ENCODE peak calls at places on chromosomes 3 and 15, in eight cellular contexts. V, S, R, C, Z, U, K and J are unnamed samples.

GRCh38 chr3:24161841-24162240 is 216.8 kb downstream of the NR1D2 start:
- DNase-seq in K (no peak), S (no peak), C (no peak), V (no peak), U (no peak), Z (no peak), R (no peak), J (no peak)

GRCh38 chr15:98649996-98650870 is 1.9 kb downstream of the IGF1R start:
- DNase-seq in C (no peak), S (peak), U (peak), Z (peak), K (no peak), R (peak), V (no peak), J (peak)

GRCh38 chr15:90035095-90035834 is 34.1 kb downstream of the ZNF710 start:
- DNase-seq in Z (peak), S (no peak), K (no peak), U (peak), C (peak), V (no peak), R (no peak), J (no peak)

GRCh38 chr3:71201939-71202338 is 381.6 kb downstream of the FOXP1 start:
- DNase-seq in K (no peak), R (no peak), C (no peak), Z (no peak), S (no peak), U (peak), V (no peak), J (no peak)

GRCh38 chr3:10551821-10552630 is 46.6 kb upstream of the ATP2B2 start:
- DNase-seq in Z (peak), S (no peak), R (peak), K (no peak), C (no peak), U (peak), V (peak), J (peak)

GRCh38 chr15:51401872-51402517 is 60.5 kb downstream of the GLDN start:
- DNase-seq in R (no peak), Z (peak), U (peak), K (no peak), C (no peak), S (peak), V (no peak), J (no peak)

GRCh38 chr15:74203914-74204431 is 1.4 kb upstream of the STRA6 start:
- DNase-seq in V (no peak), S (no peak), R (no peak), K (no peak), C (peak), Z (no peak), U (no peak), J (no peak)

GRCh38 chr15:78811124-78811824 is at the start of gene ADAMTS7:
- DNase-seq in K (no peak), R (peak), C (no peak), Z (peak), V (no peak), U (peak), S (peak), J (peak)

GRCh38 chr3:39140341-39140971 is 12.9 kb downstream of the CSRNP1 start:
- DNase-seq in U (no peak), R (no peak), C (peak), S (no peak), K (no peak), Z (no peak), V (no peak), J (no peak)

GRCh38 chr3:158407844-158408517 is 163.0 kb upstream of the MLF1 start:
- DNase-seq in U (no peak), K (no peak), V (no peak), S (no peak), Z (no peak), C (no peak), R (no peak), J (no peak)

GRCh38 chr3:192445768-192446644 is 281.3 kb downstream of the FGF12 start:
- DNase-seq in S (no peak), K (no peak), Z (no peak), R (no peak), U (no peak), C (no peak), V (no peak), J (no peak)

GRCh38 chr15:69526086-69526485 is 73.5 kb downstream of the RPLP1 start:
- DNase-seq in U (peak), K (no peak), S (no peak), Z (no peak), R (no peak), V (no peak), C (no peak), J (no peak)

GRCh38 chr15:28267727-28268126 is 54.3 kb downstream of the HERC2 start:
- DNase-seq in K (no peak), R (no peak), V (no peak), C (no peak), S (no peak), Z (no peak), U (no peak), J (no peak)

GRCh38 chr15:80789296-80789695 is 10.1 kb downstream of the CEMIP start:
- DNase-seq in S (no peak), V (peak), U (no peak), Z (no peak), C (peak), R (no peak), K (no peak), J (no peak)

GRCh38 chr3:42440924-42441323 is 30.5 kb upstream of the LYZL4 start:
- DNase-seq in U (no peak), S (no peak), C (no peak), V (no peak), Z (no peak), R (no peak), K (no peak), J (no peak)

GRCh38 chr3:42443819-42444436 is 33.5 kb upstream of the LYZL4 start:
- DNase-seq in K (no peak), R (peak), V (peak), Z (peak), U (peak), S (peak), C (peak), J (peak)

GRCh38 chr3:42443292-42443691 is 32.9 kb upstream of the LYZL4 start:
- DNase-seq in U (no peak), K (no peak), C (no peak), Z (no peak), V (no peak), R (no peak), S (no peak), J (no peak)

GRCh38 chr3:42439461-42440075 is 29.2 kb upstream of the LYZL4 start:
- DNase-seq in Z (no peak), K (no peak), V (no peak), U (no peak), S (no peak), R (no peak), C (no peak), J (no peak)

GRCh38 chr3:42442640-42443039 is 32.2 kb upstream of the LYZL4 start:
- DNase-seq in V (no peak), S (no peak), K (no peak), C (no peak), R (no peak), U (no peak), Z (no peak), J (no peak)
- TF ChIP-seq CTCF in V (peak), S (no peak), K (no peak), C (no peak), R (no peak), U (no peak), Z (peak), J (no peak)

GRCh38 chr3:197525706-197526105 is 30.1 kb downstream of the BDH1 start:
- DNase-seq in S (no peak), V (no peak), K (no peak), R (no peak), Z (no peak), U (no peak), C (no peak), J (no peak)
- TF ChIP-seq CTCF in S (peak), V (peak), K (peak), R (no peak), Z (peak), U (no peak), C (peak), J (no peak)

GRCh38 chr15:43517354-43518072 is at the start of gene MAP1A:
- DNase-seq in K (no peak), U (peak), V (no peak), R (peak), Z (no peak), S (peak), C (no peak), J (no peak)

GRCh38 chr15:43516801-43517353 is 531 bp upstream of the MAP1A start:
- DNase-seq in U (no peak), C (no peak), Z (no peak), R (no peak), S (no peak), K (no peak), V (no peak), J (no peak)

GRCh38 chr15:43514241-43515057 is 3.0 kb upstream of the MAP1A start:
- DNase-seq in U (peak), Z (peak), R (peak), K (no peak), S (peak), C (no peak), V (no peak), J (no peak)

GRCh38 chr15:43516185-43516584 is 1.2 kb upstream of the MAP1A start:
- DNase-seq in S (no peak), R (no peak), K (no peak), V (no peak), U (peak), Z (no peak), C (no peak), J (no peak)

DNA sequence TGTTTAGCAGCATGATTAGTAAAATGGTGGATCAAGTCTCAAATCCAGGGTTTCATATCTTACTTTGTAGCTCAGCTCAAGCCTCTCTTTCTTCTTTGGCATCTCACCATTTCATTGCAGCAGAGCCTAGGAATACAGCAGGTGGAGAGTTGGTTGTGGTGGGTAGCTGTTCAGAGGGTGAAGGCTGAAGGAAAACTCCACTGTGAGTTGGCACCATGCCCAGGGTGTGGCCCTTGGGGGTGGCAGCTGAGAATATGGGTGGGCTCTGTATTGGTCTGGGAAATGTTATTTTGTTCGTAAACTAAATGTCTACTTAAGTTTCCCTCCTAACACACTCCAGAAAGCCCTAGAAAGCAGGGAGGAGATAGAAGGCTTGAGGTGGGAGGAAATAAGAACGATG is 1.7 kb upstream of the MAP1A start:
- DNase-seq in V (no peak), R (no peak), K (no peak), C (no peak), S (no peak), U (no peak), Z (no peak), J (no peak)
- TF ChIP-seq CTCF in V (no peak), R (no peak), K (no peak), C (no peak), S (no peak), U (no peak), Z (no peak), J (no peak)

DNA sequence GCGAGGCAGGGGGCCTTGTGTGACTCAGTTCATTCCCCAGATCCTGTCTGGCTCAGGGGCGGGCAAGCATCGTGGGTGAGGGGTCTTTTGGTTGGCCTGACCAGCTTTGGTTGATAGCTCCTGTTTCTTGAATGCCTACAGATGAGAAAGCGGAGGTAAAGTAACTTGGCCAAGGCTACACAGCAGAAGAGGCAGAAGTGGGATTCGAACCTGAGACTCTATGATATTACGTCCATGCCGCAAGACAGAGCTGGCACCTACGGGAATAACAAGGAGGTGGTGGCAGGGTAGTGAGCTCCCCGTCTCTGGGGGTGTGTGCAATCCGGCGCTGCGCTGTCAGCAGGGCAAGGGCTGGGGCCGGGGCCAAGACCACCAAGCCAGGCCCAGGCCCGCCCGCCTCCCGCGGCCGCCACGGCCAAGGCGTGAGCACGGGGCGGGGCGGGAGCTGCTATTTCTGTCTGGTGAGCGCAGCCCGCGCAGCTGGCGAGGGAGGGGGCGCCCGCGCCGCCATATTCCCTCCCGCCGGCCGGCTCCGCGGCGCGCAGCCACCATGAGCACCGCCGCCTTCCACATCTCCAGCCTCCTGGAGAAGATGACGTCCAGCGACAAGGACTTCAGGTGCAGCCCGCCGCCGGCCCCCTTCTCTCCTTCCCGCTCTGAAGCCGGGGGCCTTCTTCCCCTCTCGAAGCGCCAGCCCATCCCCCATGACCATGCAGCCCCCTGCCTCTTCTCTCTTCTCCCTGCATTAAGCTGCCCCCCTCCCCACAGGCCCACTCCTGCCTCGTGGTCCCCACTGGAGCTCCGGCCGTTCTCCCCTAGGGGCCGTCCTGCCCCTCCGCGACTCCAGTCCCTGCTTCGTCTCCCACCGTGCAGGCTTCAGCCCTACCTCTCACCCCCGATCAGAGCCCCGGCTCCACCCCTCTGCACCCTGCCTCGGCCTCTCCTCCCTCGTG is at the start of gene CAND2:
- DNase-seq in S (peak), V (no peak), R (peak), Z (peak), U (peak), K (no peak), C (no peak), J (peak)
- TF ChIP-seq CTCF in S (no peak), V (no peak), R (no peak), Z (no peak), U (no peak), K (no peak), C (no peak), J (no peak)